ENCODE peak calls at places on chromosomes 11 and 22, in seven cellular contexts. K is transverse colon, Z is GM23338, T is HCT116, O is spleen, A is upper lobe of left lung, I is H1. W is an unnamed sample. For H3K36me3, the result is how much of the 10 kb centered on the place peaks cover.

GRCh38 chr22:38032681-38033521 is 24.3 kb upstream of the PICK1 start:
- DNase-seq in T (no peak), K (no peak), Z (no peak), O (no peak), I (no peak), A (no peak), W (no peak)

GRCh38 chr22:27100789-27101188 is 443.4 kb downstream of the MIAT start:
- DNase-seq in T (no peak), Z (peak), I (no peak), A (peak), K (no peak), O (no peak), W (no peak)

GRCh38 chr22:36224245-36224644 is 15.1 kb downstream of the APOL2 start:
- DNase-seq in A (no peak), I (no peak), Z (no peak), K (no peak), O (no peak), T (no peak), W (no peak)

GRCh38 chr11:79119491-79120284 is 321.1 kb downstream of the TENM4 start:
- DNase-seq in T (no peak), K (no peak), I (no peak), A (no peak), Z (no peak), O (no peak), W (peak)

GRCh38 chr22:39175127-39176066 is 22.9 kb upstream of the CBX7 start:
- DNase-seq in I (no peak), A (peak), O (peak), K (no peak), Z (peak), T (no peak), W (no peak)

GRCh38 chr11:69049490-69049867 is 747 bp downstream of the TPCN2 start:
- DNase-seq in A (peak), K (no peak), T (no peak), Z (no peak), I (no peak), O (no peak), W (no peak)

GRCh38 chr11:12981879-12982531 is 27.1 kb upstream of the RASSF10 start:
- DNase-seq in T (no peak), K (no peak), Z (peak), I (no peak), A (no peak), O (no peak), W (no peak)

GRCh38 chr11:44349328-44349727 is 39.4 kb upstream of the ALX4 start:
- DNase-seq in T (no peak), K (no peak), A (no peak), I (no peak), Z (no peak), O (no peak), W (no peak)

GRCh38 chr11:113705871-113706654 is at the start of gene TMPRSS5:
- DNase-seq in K (no peak), O (no peak), A (no peak), I (no peak), Z (no peak), T (no peak), W (no peak)

GRCh38 chr22:40156001-40156516 is 21.7 kb upstream of the TNRC6B start:
- DNase-seq in T (peak), O (no peak), I (peak), K (peak), Z (peak), A (no peak), W (peak)

GRCh38 chr11:72864692-72865655 is 50.8 kb downstream of the ATG16L2 start:
- DNase-seq in T (no peak), O (no peak), K (no peak), I (no peak), Z (no peak), A (no peak), W (no peak)

GRCh38 chr11:119584193-119585037 is 144.6 kb downstream of the NECTIN1 start:
- DNase-seq in I (peak), Z (peak), A (peak), O (no peak), K (no peak), T (no peak), W (no peak)

GRCh38 chr11:78265326-78265725 is 76.6 kb downstream of the USP35 start:
- DNase-seq in I (no peak), T (no peak), O (no peak), K (no peak), A (no peak), Z (no peak), W (no peak)

GRCh38 chr22:27686534-27686933 is 115.0 kb downstream of the MN1 start:
- DNase-seq in I (no peak), Z (no peak), A (no peak), O (no peak), K (peak), T (peak), W (no peak)

GRCh38 chr11:77191823-77192495 is 63.9 kb downstream of the MYO7A start:
- DNase-seq in O (no peak), I (peak), Z (peak), K (peak), A (peak), T (peak), W (no peak)

GRCh38 chr22:32422062-32422461 is 10.0 kb upstream of the RTCB start:
- DNase-seq in A (no peak), I (no peak), T (no peak), Z (peak), O (no peak), K (no peak), W (peak)

GRCh38 chr22:32416556-32417085 is 4.6 kb upstream of the RTCB start:
- DNase-seq in A (no peak), O (no peak), I (no peak), K (no peak), T (no peak), Z (no peak), W (peak)

GRCh38 chr22:32413715-32414114 is 1.7 kb upstream of the RTCB start:
- DNase-seq in O (no peak), Z (peak), T (peak), I (no peak), A (no peak), K (no peak), W (no peak)

GRCh38 chr22:32421484-32421883 is 9.4 kb upstream of the RTCB start:
- DNase-seq in T (no peak), O (no peak), I (no peak), K (no peak), Z (no peak), A (no peak), W (no peak)

DNA sequence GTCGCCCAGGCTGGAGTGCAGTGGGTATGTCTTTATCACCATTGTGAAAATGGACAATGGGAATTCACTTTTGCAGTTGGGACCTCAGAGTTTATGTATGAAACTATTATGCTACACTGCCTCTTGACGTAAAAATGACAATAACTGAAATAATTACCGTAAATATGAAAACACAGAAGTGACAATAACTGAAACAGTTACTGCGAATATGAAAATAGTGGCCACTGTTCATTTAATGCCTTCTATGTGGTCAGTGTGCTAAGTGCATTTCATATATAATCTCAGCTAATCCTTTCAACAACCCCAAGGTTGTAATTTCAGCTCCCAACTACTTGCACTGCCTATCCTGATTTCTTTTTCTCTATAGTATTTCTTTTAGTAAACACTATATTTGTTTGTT is 5.9 kb upstream of the RTCB start:
- DNase-seq in K (no peak), T (no peak), A (no peak), O (no peak), Z (no peak), I (no peak), W (peak)
- TF ChIP-seq POLR2AphosphoS5 in K (no peak), T (no peak), A (no peak), O (no peak), Z (no peak), I (no peak), W (no peak)

GRCh38 chr11:46657186-46657585 is 39.8 kb downstream of the ATG13 start:
- DNase-seq in K (no peak), A (no peak), Z (no peak), O (no peak), T (no peak), I (no peak), W (no peak)

GRCh38 chr11:46663277-46663940 is 37.0 kb downstream of the ARHGAP1 start:
- DNase-seq in Z (no peak), K (no peak), A (no peak), T (no peak), I (no peak), O (no peak), W (no peak)

GRCh38 chr11:46661836-46662235 is 38.6 kb downstream of the ARHGAP1 start:
- DNase-seq in I (no peak), O (no peak), K (no peak), T (no peak), Z (no peak), A (no peak), W (no peak)

GRCh38 chr11:46658259-46658658 is 40.9 kb downstream of the ATG13 start:
- DNase-seq in Z (no peak), O (no peak), T (no peak), K (no peak), I (no peak), A (no peak), W (no peak)

GRCh38 chr11:46659908-46660307 is 40.5 kb downstream of the ARHGAP1 start:
- DNase-seq in A (no peak), T (no peak), O (no peak), K (no peak), Z (no peak), I (no peak), W (no peak)
- H3K36me3 ChIP-seq in A (under half), T (under half), O (half or more), K (half or more), Z (under half), I (under half), W (half or more)

GRCh38 chr11:66073669-66074068 is 3.6 kb downstream of the PACS1 start:
- DNase-seq in Z (no peak), T (no peak), I (no peak), K (no peak), O (no peak), A (no peak), W (no peak)
- TF ChIP-seq CTCF in Z (no peak), T (no peak), I (no peak), K (no peak), O (no peak), A (no peak), W (no peak)

GRCh38 chr11:21625982-21626381 is 566.9 kb upstream of the ANO5 start:
- DNase-seq in A (no peak), O (no peak), I (no peak), T (no peak), Z (no peak), K (peak), W (no peak)
- TF ChIP-seq POLR2AphosphoS5 in A (no peak), O (no peak), I (no peak), T (no peak), Z (no peak), K (no peak), W (no peak)

W was measured in esophagus muscularis mucosa.